ENCODE peak calls at places on chromosomes 6 and 20, in nine cellular contexts. U, L, K, Q, F, Y, G, E and T are unnamed samples.

GRCh38 chr6:138517635-138518034 is 18.3 kb upstream of the NHSL1 start:
- DNase-seq in F (peak), U (peak), K (peak), Q (peak), Y (peak), G (no peak), E (peak), L (peak), T (peak)

GRCh38 chr6:46799657-46800056 is 6.5 kb downstream of the MEP1A start:
- DNase-seq in U (no peak), L (no peak), Y (no peak), G (no peak), F (no peak), E (no peak), K (no peak), Q (no peak), T (no peak)

GRCh38 chr6:165340532-165340931 is 31.1 kb upstream of the C6orf118 start:
- DNase-seq in U (no peak), L (no peak), Y (no peak), F (no peak), Q (no peak), K (no peak), E (no peak), G (no peak), T (no peak)

GRCh38 chr6:107641500-107641931 is 151.6 kb downstream of the SOBP start:
- DNase-seq in Q (no peak), E (peak), Y (no peak), L (peak), K (no peak), F (no peak), G (peak), U (no peak), T (no peak)

GRCh38 chr6:142400495-142400894 is 98.7 kb downstream of the ADGRG6 start:
- DNase-seq in G (no peak), U (no peak), E (no peak), Y (no peak), L (peak), F (no peak), Q (no peak), K (no peak), T (peak)

GRCh38 chr6:133923938-133924593 is 29.0 kb upstream of the TBPL1 start:
- DNase-seq in U (peak), F (peak), K (peak), G (no peak), L (peak), E (peak), Y (peak), Q (peak), T (peak)

GRCh38 chr6:12408752-12409151 is 118.6 kb downstream of the EDN1 start:
- DNase-seq in U (no peak), G (no peak), E (no peak), F (no peak), Y (no peak), K (no peak), L (no peak), Q (no peak), T (no peak)

GRCh38 chr20:20820104-20820503 is 107.7 kb upstream of the RALGAPA2 start:
- DNase-seq in L (peak), F (no peak), Y (no peak), E (peak), K (no peak), G (no peak), Q (no peak), U (peak), T (no peak)

GRCh38 chr6:25229671-25230321 is 49.4 kb upstream of the CARMIL1 start:
- DNase-seq in K (no peak), Y (no peak), G (no peak), L (no peak), E (peak), Q (no peak), F (no peak), U (no peak), T (no peak)

GRCh38 chr6:60671369-60671768 is 1614.7 kb downstream of the KHDRBS2 start:
- DNase-seq in G (no peak), F (no peak), L (no peak), E (no peak), Q (no peak), K (no peak), U (no peak), Y (no peak), T (no peak)